ENCODE peak calls at places on chromosome 21, in six cellular contexts. V, B, A, C, N and H are unnamed samples.

GRCh38 chr21:42739061-42739931 is 85.9 kb downstream of the PDE9A start:
- DNase-seq in V (no peak), N (no peak), B (no peak), C (peak; percentile 24), A (no peak), H (peak; percentile 24)

GRCh38 chr21:42973309-42973990 is 912 bp upstream of the PKNOX1 start:
- DNase-seq in C (no peak), A (no peak), N (no peak), V (no peak), B (peak; percentile 34), H (no peak)

GRCh38 chr21:15804247-15804985 is 74.6 kb downstream of the USP25 start:
- DNase-seq in C (no peak), B (no peak), A (peak; percentile 4), N (no peak), V (no peak), H (no peak)

GRCh38 chr21:42669069-42669468 is 15.6 kb downstream of the PDE9A start:
- DNase-seq in A (peak; percentile 85), V (no peak), C (no peak), B (peak; percentile 67), N (no peak), H (no peak)

GRCh38 chr21:33608559-33608958 is 20.1 kb upstream of the DONSON start:
- DNase-seq in B (no peak), C (peak; percentile 65), N (no peak), V (no peak), A (no peak), H (no peak)

GRCh38 chr21:18772404-18772803 is 368.8 kb upstream of the TMPRSS15 start:
- DNase-seq in C (no peak), A (no peak), N (no peak), V (no peak), B (no peak), H (no peak)

GRCh38 chr21:17461582-17461981 is 51.3 kb upstream of the CXADR start:
- DNase-seq in B (no peak), C (peak; percentile 43), V (no peak), A (no peak), N (no peak), H (peak; percentile 59)

GRCh38 chr21:38346286-38346685 is 89.5 kb downstream of the KCNJ15 start:
- DNase-seq in V (no peak), N (no peak), A (no peak), C (no peak), B (no peak), H (no peak)

GRCh38 chr21:26804895-26805609 is 40.2 kb downstream of the ADAMTS1 start:
- DNase-seq in A (no peak), B (no peak), N (no peak), V (no peak), C (peak; percentile 69), H (no peak)

GRCh38 chr21:43372663-43373386 is 54.1 kb downstream of the SIK1 start:
- DNase-seq in C (no peak), B (no peak), N (no peak), V (no peak), A (no peak), H (no peak)

GRCh38 chr21:21688877-21689276 is 690.7 kb downstream of the NCAM2 start:
- DNase-seq in N (peak; percentile 27), A (peak; percentile 60), V (peak; percentile 29), B (peak; percentile 58), C (peak; percentile 37), H (peak; percentile 14)

GRCh38 chr21:18164933-18165332 is 79.7 kb upstream of the CHODL start:
- DNase-seq in A (peak; percentile 32), N (no peak), B (no peak), V (no peak), C (no peak), H (no peak)

GRCh38 chr21:38260426-38260825 is 3.6 kb downstream of the KCNJ15 start:
- DNase-seq in C (no peak), A (no peak), N (no peak), B (no peak), V (no peak), H (no peak)

GRCh38 chr21:32687946-32688345 is 39.9 kb downstream of the SYNJ1 start:
- DNase-seq in A (peak; percentile 14), N (no peak), C (no peak), B (no peak), V (no peak), H (no peak)

GRCh38 chr21:43585924-43586411 is 73.3 kb downstream of the HSF2BP start:
- DNase-seq in A (peak; percentile 92), B (peak; percentile 40), C (peak; percentile 98), N (no peak), V (peak; percentile 38), H (peak; percentile 97)

GRCh38 chr21:33265664-33266049 is 510 bp upstream of the IL10RB start:
- DNase-seq in N (no peak), B (peak; percentile 66), C (peak; percentile 14), A (no peak), V (peak; percentile 6), H (peak; percentile 28)

DNA sequence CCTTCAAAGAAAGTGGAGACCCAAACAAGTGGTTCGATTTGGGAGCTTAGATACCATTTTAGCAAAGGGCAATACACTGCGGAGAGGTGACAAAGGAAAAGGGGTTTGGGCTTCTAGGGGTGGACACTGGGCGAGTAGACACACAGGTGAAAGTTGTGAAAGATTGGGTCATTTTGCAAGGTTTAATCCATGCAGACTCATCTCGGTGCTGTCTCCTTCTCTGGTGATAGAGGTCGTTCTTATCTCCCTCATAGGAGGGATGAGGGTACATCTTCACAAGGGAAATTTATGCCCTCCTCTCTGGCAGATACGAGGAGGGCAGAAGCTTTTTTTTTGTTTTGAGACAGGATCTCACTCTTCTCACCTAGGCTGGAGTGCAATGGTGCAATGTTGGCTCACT is 6.4 kb upstream of the IGSF5 start:
- DNase-seq in N (no peak), C (no peak), A (no peak), V (no peak), B (no peak), H (no peak)
- H3K23ac ChIP-seq in N (no peak overlapping the region), C (no peak overlapping the region), A (no peak overlapping the region), V (no peak overlapping the region), B (no peak overlapping the region), H (no peak overlapping the region)

GRCh38 chr21:41480086-41480690 is 27.8 kb downstream of the TMPRSS2 start:
- DNase-seq in V (no peak), B (no peak), A (no peak), C (no peak), N (no peak), H (no peak)
- H2BK15ac ChIP-seq in V (peak overlapping the region; percentile 31), B (no peak overlapping the region), A (no peak overlapping the region), C (no peak overlapping the region), N (no peak overlapping the region), H (no peak overlapping the region)

DNA sequence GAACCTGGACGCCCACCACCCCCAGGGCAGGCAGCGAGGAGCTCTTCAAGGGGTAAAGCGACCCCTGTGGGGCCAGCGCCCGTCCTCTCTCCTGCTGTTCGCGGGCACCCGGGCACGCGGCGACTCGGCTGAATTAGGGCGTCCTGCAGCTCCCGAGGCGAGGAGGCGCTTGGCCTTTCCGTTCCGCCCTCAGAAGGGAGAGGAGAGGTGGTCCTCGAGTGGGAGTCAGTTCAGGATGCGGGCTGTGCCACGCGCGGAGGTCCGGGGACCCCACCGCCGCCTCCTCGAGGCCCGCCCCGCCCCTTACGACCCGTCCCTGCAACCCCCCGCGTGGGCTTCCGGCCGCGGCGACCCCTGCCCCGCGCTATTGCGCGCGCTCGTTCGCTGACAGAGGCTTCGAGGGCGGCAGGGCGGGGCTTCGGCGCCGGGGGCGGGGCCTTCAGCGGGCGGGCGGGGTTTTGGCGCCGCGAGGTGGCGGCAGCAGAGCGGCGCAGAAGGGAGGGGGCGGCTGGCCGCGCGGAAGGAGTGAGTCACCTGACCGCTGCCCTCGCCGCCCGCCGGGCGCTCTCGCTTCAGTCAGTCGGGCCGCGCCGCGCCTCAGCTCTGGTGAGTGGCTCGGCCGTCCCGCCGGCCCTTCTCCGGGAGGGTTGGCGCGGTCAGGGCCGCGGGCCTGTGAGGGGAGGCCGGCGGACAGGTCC is at the start of gene BACH1:
- DNase-seq in N (peak; percentile 59), B (peak; percentile 91), V (peak; percentile 84), C (peak; percentile 91), A (peak; percentile 94), H (peak; percentile 92)
- H2BK5ac ChIP-seq in N (peak within 1 kb of the TSS; percentile 88), B (no peak within 1 kb of the TSS), V (peak within 1 kb of the TSS; percentile 76), C (peak within 1 kb of the TSS; percentile 95), A (no peak within 1 kb of the TSS), H (peak within 1 kb of the TSS; percentile 93)

GRCh38 chr21:31479222-31479621 is 135.2 kb upstream of the TIAM1 start:
- DNase-seq in V (no peak), C (no peak), A (no peak), B (no peak), N (no peak), H (no peak)

GRCh38 chr21:31479714-31480113 is 135.7 kb upstream of the TIAM1 start:
- DNase-seq in C (no peak), A (no peak), B (no peak), N (no peak), V (no peak), H (no peak)

GRCh38 chr21:31484219-31484618 is 140.2 kb upstream of the TIAM1 start:
- DNase-seq in B (no peak), V (no peak), A (peak; percentile 55), N (peak; percentile 38), C (no peak), H (no peak)

GRCh38 chr21:31480228-31480627 is 136.2 kb upstream of the TIAM1 start:
- DNase-seq in N (no peak), B (no peak), C (no peak), V (no peak), A (no peak), H (no peak)

GRCh38 chr21:31482460-31482859 is 138.4 kb upstream of the TIAM1 start:
- DNase-seq in A (no peak), B (no peak), N (no peak), C (no peak), V (no peak), H (no peak)
- H3K23ac ChIP-seq in A (no peak overlapping the region), B (no peak overlapping the region), N (no peak overlapping the region), C (no peak overlapping the region), V (no peak overlapping the region), H (no peak overlapping the region)

GRCh38 chr21:44990921-44991320 is 51.1 kb downstream of the SLX9 start:
- DNase-seq in B (no peak), A (no peak), C (no peak), N (no peak), V (no peak), H (no peak)

GRCh38 chr21:44988607-44989537 is 49.0 kb downstream of the SLX9 start:
- DNase-seq in N (no peak), B (no peak), C (no peak), V (no peak), A (no peak), H (no peak)

GRCh38 chr21:44991538-44992483 is 52.0 kb downstream of the SLX9 start:
- DNase-seq in V (no peak), B (no peak), A (no peak), N (no peak), C (peak; percentile 87), H (peak; percentile 63)

GRCh38 chr21:44989538-44989888 is 49.7 kb downstream of the SLX9 start:
- DNase-seq in N (no peak), V (no peak), B (no peak), A (no peak), C (peak; percentile 63), H (no peak)

GRCh38 chr21:44989943-44990780 is 50.3 kb downstream of the SLX9 start:
- DNase-seq in C (no peak), V (no peak), N (no peak), A (no peak), B (no peak), H (no peak)
- H2BK15ac ChIP-seq in C (no peak overlapping the region), V (peak overlapping the region; percentile 75), N (no peak overlapping the region), A (no peak overlapping the region), B (no peak overlapping the region), H (no peak overlapping the region)